ENCODE peak calls at places on chromosomes 2 and 18, in five cellular contexts. One of them, this sample, is unnamed.

GRCh38 chr2:113157897-113158753 is 15.6 kb upstream of the PSD4 start:
- DNase-seq in amygdala: no peak
- DNase-seq in stimulated activated CD8-positive, alpha-beta memory T cell treated with anti-CD3 and anti-CD28 coated beads, Interleukin-15, amount 100 ng/mL, for 24 hours: no peak
- DNase-seq in caudate nucleus: no peak
- DNase-seq in NCI-H2081: no peak
- DNase-seq in this sample: no peak

GRCh38 chr2:86295071-86295470 is 42.4 kb downstream of the REEP1 start:
- DNase-seq in amygdala: no peak
- DNase-seq in stimulated activated CD8-positive, alpha-beta memory T cell treated with anti-CD3 and anti-CD28 coated beads, Interleukin-15, amount 100 ng/mL, for 24 hours: no peak
- DNase-seq in caudate nucleus: no peak
- DNase-seq in NCI-H2081: no peak
- DNase-seq in this sample: no peak

GRCh38 chr2:9187620-9188214 is 18.9 kb upstream of the ASAP2 start:
- DNase-seq in amygdala: no peak
- DNase-seq in stimulated activated CD8-positive, alpha-beta memory T cell treated with anti-CD3 and anti-CD28 coated beads, Interleukin-15, amount 100 ng/mL, for 24 hours: no peak
- DNase-seq in caudate nucleus: no peak
- DNase-seq in NCI-H2081: no peak
- DNase-seq in this sample: no peak

GRCh38 chr18:3129053-3129864 is 90.5 kb downstream of the MYOM1 start:
- DNase-seq in amygdala: peak; percentile 86
- DNase-seq in stimulated activated CD8-positive, alpha-beta memory T cell treated with anti-CD3 and anti-CD28 coated beads, Interleukin-15, amount 100 ng/mL, for 24 hours: peak; percentile 47
- DNase-seq in caudate nucleus: peak; percentile 66
- DNase-seq in NCI-H2081: no peak
- DNase-seq in this sample: peak; percentile 70

GRCh38 chr2:100365434-100365833 is 43.1 kb upstream of the LONRF2 start:
- DNase-seq in amygdala: no peak
- DNase-seq in stimulated activated CD8-positive, alpha-beta memory T cell treated with anti-CD3 and anti-CD28 coated beads, Interleukin-15, amount 100 ng/mL, for 24 hours: no peak
- DNase-seq in caudate nucleus: no peak
- DNase-seq in NCI-H2081: peak; percentile 69
- DNase-seq in this sample: no peak

GRCh38 chr2:63846487-63846886 is 4.8 kb downstream of the UGP2 start:
- DNase-seq in amygdala: no peak
- DNase-seq in stimulated activated CD8-positive, alpha-beta memory T cell treated with anti-CD3 and anti-CD28 coated beads, Interleukin-15, amount 100 ng/mL, for 24 hours: no peak
- DNase-seq in caudate nucleus: no peak
- DNase-seq in NCI-H2081: no peak
- DNase-seq in this sample: no peak

GRCh38 chr2:72204782-72205545 is 57.3 kb upstream of the CYP26B1 start:
- DNase-seq in amygdala: no peak
- DNase-seq in stimulated activated CD8-positive, alpha-beta memory T cell treated with anti-CD3 and anti-CD28 coated beads, Interleukin-15, amount 100 ng/mL, for 24 hours: no peak
- DNase-seq in caudate nucleus: no peak
- DNase-seq in NCI-H2081: no peak
- DNase-seq in this sample: no peak

GRCh38 chr18:69715322-69715721 is 232.4 kb downstream of the CD226 start:
- DNase-seq in amygdala: no peak
- DNase-seq in stimulated activated CD8-positive, alpha-beta memory T cell treated with anti-CD3 and anti-CD28 coated beads, Interleukin-15, amount 100 ng/mL, for 24 hours: no peak
- DNase-seq in caudate nucleus: no peak
- DNase-seq in NCI-H2081: no peak
- DNase-seq in this sample: no peak

GRCh38 chr2:138846216-138846821 is 66.1 kb upstream of the NXPH2 start:
- DNase-seq in amygdala: no peak
- DNase-seq in stimulated activated CD8-positive, alpha-beta memory T cell treated with anti-CD3 and anti-CD28 coated beads, Interleukin-15, amount 100 ng/mL, for 24 hours: no peak
- DNase-seq in caudate nucleus: no peak
- DNase-seq in NCI-H2081: peak; percentile 38
- DNase-seq in this sample: peak; percentile 50

GRCh38 chr18:60096428-60096827 is 196.6 kb downstream of the PMAIP1 start:
- DNase-seq in amygdala: no peak
- DNase-seq in stimulated activated CD8-positive, alpha-beta memory T cell treated with anti-CD3 and anti-CD28 coated beads, Interleukin-15, amount 100 ng/mL, for 24 hours: no peak
- DNase-seq in caudate nucleus: no peak
- DNase-seq in NCI-H2081: no peak
- DNase-seq in this sample: no peak

GRCh38 chr2:152942940-152943440 is 224.6 kb downstream of the ARL6IP6 start:
- DNase-seq in amygdala: no peak
- DNase-seq in stimulated activated CD8-positive, alpha-beta memory T cell treated with anti-CD3 and anti-CD28 coated beads, Interleukin-15, amount 100 ng/mL, for 24 hours: no peak
- DNase-seq in caudate nucleus: no peak
- DNase-seq in NCI-H2081: no peak
- DNase-seq in this sample: no peak

GRCh38 chr18:23631746-23632145 is 31.0 kb downstream of the ANKRD29 start:
- DNase-seq in amygdala: no peak
- DNase-seq in stimulated activated CD8-positive, alpha-beta memory T cell treated with anti-CD3 and anti-CD28 coated beads, Interleukin-15, amount 100 ng/mL, for 24 hours: no peak
- DNase-seq in caudate nucleus: no peak
- DNase-seq in NCI-H2081: no peak
- DNase-seq in this sample: no peak

GRCh38 chr2:101420623-101421022 is 33.3 kb upstream of the CREG2 start:
- DNase-seq in amygdala: no peak
- DNase-seq in stimulated activated CD8-positive, alpha-beta memory T cell treated with anti-CD3 and anti-CD28 coated beads, Interleukin-15, amount 100 ng/mL, for 24 hours: no peak
- DNase-seq in caudate nucleus: no peak
- DNase-seq in NCI-H2081: no peak
- DNase-seq in this sample: no peak

GRCh38 chr18:8870528-8870927 is 165.2 kb downstream of the MTCL1 start:
- DNase-seq in amygdala: no peak
- DNase-seq in stimulated activated CD8-positive, alpha-beta memory T cell treated with anti-CD3 and anti-CD28 coated beads, Interleukin-15, amount 100 ng/mL, for 24 hours: no peak
- DNase-seq in caudate nucleus: no peak
- DNase-seq in NCI-H2081: no peak
- DNase-seq in this sample: no peak

GRCh38 chr2:189249171-189249570 is 69.6 kb upstream of the COL5A2 start:
- DNase-seq in amygdala: no peak
- DNase-seq in stimulated activated CD8-positive, alpha-beta memory T cell treated with anti-CD3 and anti-CD28 coated beads, Interleukin-15, amount 100 ng/mL, for 24 hours: no peak
- DNase-seq in caudate nucleus: no peak
- DNase-seq in NCI-H2081: no peak
- DNase-seq in this sample: no peak

GRCh38 chr2:70391259-70391658 is 89.4 kb upstream of the FAM136A start:
- DNase-seq in amygdala: no peak
- DNase-seq in stimulated activated CD8-positive, alpha-beta memory T cell treated with anti-CD3 and anti-CD28 coated beads, Interleukin-15, amount 100 ng/mL, for 24 hours: no peak
- DNase-seq in caudate nucleus: no peak
- DNase-seq in NCI-H2081: no peak
- DNase-seq in this sample: no peak

GRCh38 chr2:16461672-16462071 is 204.0 kb downstream of the CYRIA start:
- DNase-seq in amygdala: no peak
- DNase-seq in stimulated activated CD8-positive, alpha-beta memory T cell treated with anti-CD3 and anti-CD28 coated beads, Interleukin-15, amount 100 ng/mL, for 24 hours: no peak
- DNase-seq in caudate nucleus: no peak
- DNase-seq in NCI-H2081: no peak
- DNase-seq in this sample: no peak

GRCh38 chr2:150626934-150627336 is 139.5 kb upstream of the RND3 start:
- DNase-seq in amygdala: no peak
- DNase-seq in stimulated activated CD8-positive, alpha-beta memory T cell treated with anti-CD3 and anti-CD28 coated beads, Interleukin-15, amount 100 ng/mL, for 24 hours: no peak
- DNase-seq in caudate nucleus: no peak
- DNase-seq in NCI-H2081: no peak
- DNase-seq in this sample: no peak

GRCh38 chr2:25587361-25587760 is 86.0 kb downstream of the DTNB start:
- DNase-seq in amygdala: peak; percentile 37
- DNase-seq in stimulated activated CD8-positive, alpha-beta memory T cell treated with anti-CD3 and anti-CD28 coated beads, Interleukin-15, amount 100 ng/mL, for 24 hours: no peak
- DNase-seq in caudate nucleus: peak; percentile 28
- DNase-seq in NCI-H2081: no peak
- DNase-seq in this sample: no peak

GRCh38 chr18:70280007-70280925 is 8.6 kb upstream of the SOCS6 start:
- DNase-seq in amygdala: no peak
- DNase-seq in stimulated activated CD8-positive, alpha-beta memory T cell treated with anti-CD3 and anti-CD28 coated beads, Interleukin-15, amount 100 ng/mL, for 24 hours: no peak
- DNase-seq in caudate nucleus: no peak
- DNase-seq in NCI-H2081: no peak
- DNase-seq in this sample: no peak

GRCh38 chr18:57947117-57947516 is 96.9 kb upstream of the NEDD4L start:
- DNase-seq in amygdala: no peak
- DNase-seq in stimulated activated CD8-positive, alpha-beta memory T cell treated with anti-CD3 and anti-CD28 coated beads, Interleukin-15, amount 100 ng/mL, for 24 hours: no peak
- DNase-seq in caudate nucleus: no peak
- DNase-seq in NCI-H2081: no peak
- DNase-seq in this sample: no peak

This sample was measured in HEK293T.